ENCODE peak calls at places on chromosomes 1 and 21, in six cellular contexts. Q is NB4, D is endothelial cell of umbilical vein, O is breast epithelium, E is body of pancreas, V is H1. U is an unnamed sample.

GRCh38 chr1:184867866-184868585 is 106.3 kb downstream of the NIBAN1 start:
- DNase-seq in D (no peak), E (no peak), Q (peak; percentile 78), V (no peak), O (no peak), U (no peak)

GRCh38 chr1:41496080-41497055 is 11.9 kb upstream of the EDN2 start:
- DNase-seq in V (peak; percentile 88), E (peak; percentile 87), D (peak; percentile 60), Q (peak; percentile 84), O (peak; percentile 92), U (peak; percentile 82)

GRCh38 chr1:108064255-108064654 is 99.3 kb upstream of the VAV3 start:
- DNase-seq in D (no peak), E (no peak), V (no peak), O (no peak), Q (no peak), U (no peak)

GRCh38 chr21:38380391-38381137 is 117.7 kb downstream of the ERG start:
- DNase-seq in Q (peak; percentile 54), E (no peak), V (no peak), O (no peak), D (peak; percentile 48), U (no peak)

GRCh38 chr1:230262867-230263572 is 163.1 kb downstream of the PGBD5 start:
- DNase-seq in D (no peak), E (no peak), O (no peak), Q (no peak), V (no peak), U (no peak)

GRCh38 chr1:99537886-99538617 is 107.9 kb upstream of the PALMD start:
- DNase-seq in E (no peak), D (no peak), O (no peak), V (no peak), Q (peak; percentile 6), U (no peak)

GRCh38 chr1:60989745-60990718 is 92.3 kb upstream of the NFIA start:
- DNase-seq in E (peak; percentile 32), Q (no peak), D (peak; percentile 97), V (no peak), O (no peak), U (peak; percentile 20)

GRCh38 chr1:225454733-225455132 is 26.9 kb upstream of the LBR start:
- DNase-seq in V (no peak), E (peak; percentile 15), Q (peak; percentile 64), D (peak; percentile 75), O (no peak), U (peak; percentile 77)

GRCh38 chr1:76835203-76835602 is 32.1 kb upstream of the ST6GALNAC5 start:
- DNase-seq in D (no peak), E (no peak), V (no peak), Q (no peak), O (no peak), U (no peak)

GRCh38 chr1:15444476-15445389 is 6.5 kb downstream of the CTRC start:
- DNase-seq in D (no peak), V (no peak), Q (no peak), E (peak; percentile 76), O (no peak), U (no peak)

GRCh38 chr1:226073184-226073950 is 10.9 kb downstream of the H3-3A start:
- DNase-seq in E (no peak), Q (no peak), V (no peak), O (no peak), D (no peak), U (no peak)

GRCh38 chr1:246677842-246678241 is 46.4 kb upstream of the SCCPDH start:
- DNase-seq in D (no peak), O (no peak), V (no peak), Q (no peak), E (no peak), U (no peak)

GRCh38 chr1:157539568-157539967 is 12.7 kb downstream of the FCRL5 start:
- DNase-seq in O (no peak), Q (no peak), E (no peak), D (no peak), V (no peak), U (no peak)

GRCh38 chr21:42208801-42209490 is 10.0 kb upstream of the ABCG1 start:
- DNase-seq in D (no peak), O (no peak), E (no peak), V (no peak), Q (no peak), U (no peak)

GRCh38 chr1:8239039-8239305 is 78.9 kb upstream of the SLC45A1 start:
- DNase-seq in O (peak; percentile 85), V (no peak), E (peak; percentile 60), Q (no peak), D (peak; percentile 33), U (no peak)

GRCh38 chr1:224689354-224689753 is 73.2 kb downstream of the CNIH3 start:
- DNase-seq in Q (no peak), D (no peak), V (no peak), O (no peak), E (no peak), U (no peak)

GRCh38 chr1:246068619-246069509 is 438.2 kb downstream of the SMYD3 start:
- DNase-seq in Q (no peak), V (no peak), E (no peak), D (no peak), O (no peak), U (no peak)

GRCh38 chr1:163361123-163361934 is 39.6 kb downstream of the NUF2 start:
- DNase-seq in V (no peak), O (no peak), Q (peak; percentile 11), D (no peak), E (no peak), U (no peak)

GRCh38 chr1:93237021-93237420 is 56.5 kb downstream of the CCDC18 start:
- DNase-seq in D (no peak), O (no peak), E (no peak), Q (no peak), V (no peak), U (no peak)

GRCh38 chr1:29445330-29445729 is 209.0 kb downstream of the PTPRU start:
- DNase-seq in E (no peak), V (no peak), Q (no peak), O (no peak), D (no peak), U (no peak)

GRCh38 chr1:47782414-47783165 is 214.6 kb downstream of the TRABD2B start:
- DNase-seq in O (no peak), D (no peak), E (no peak), V (no peak), Q (no peak), U (no peak)

GRCh38 chr1:248807067-248807737 is 18.5 kb downstream of the SH3BP5L start:
- DNase-seq in V (peak; percentile 76), O (no peak), E (peak; percentile 65), Q (peak; percentile 84), D (peak; percentile 26), U (no peak)

GRCh38 chr1:163922743-163923186 is 601.0 kb downstream of the NUF2 start:
- DNase-seq in O (no peak), V (no peak), Q (peak; percentile 81), E (no peak), D (no peak), U (no peak)

GRCh38 chr1:77218477-77219165 is 609 bp downstream of the PIGK start:
- DNase-seq in E (no peak), Q (no peak), V (no peak), D (no peak), O (no peak), U (no peak)

GRCh38 chr1:160416369-160416768 is 16.0 kb downstream of the VANGL2 start:
- DNase-seq in Q (peak; percentile 39), V (no peak), D (peak; percentile 31), E (peak; percentile 22), O (no peak), U (peak; percentile 61)

GRCh38 chr1:159909381-159909780 is 9.4 kb upstream of the CFAP45 start:
- DNase-seq in Q (peak; percentile 36), D (peak; percentile 16), O (no peak), V (no peak), E (no peak), U (no peak)

GRCh38 chr1:240234477-240235225 is 143.0 kb downstream of the FMN2 start:
- DNase-seq in V (no peak), Q (no peak), D (no peak), O (no peak), E (no peak), U (no peak)

DNA sequence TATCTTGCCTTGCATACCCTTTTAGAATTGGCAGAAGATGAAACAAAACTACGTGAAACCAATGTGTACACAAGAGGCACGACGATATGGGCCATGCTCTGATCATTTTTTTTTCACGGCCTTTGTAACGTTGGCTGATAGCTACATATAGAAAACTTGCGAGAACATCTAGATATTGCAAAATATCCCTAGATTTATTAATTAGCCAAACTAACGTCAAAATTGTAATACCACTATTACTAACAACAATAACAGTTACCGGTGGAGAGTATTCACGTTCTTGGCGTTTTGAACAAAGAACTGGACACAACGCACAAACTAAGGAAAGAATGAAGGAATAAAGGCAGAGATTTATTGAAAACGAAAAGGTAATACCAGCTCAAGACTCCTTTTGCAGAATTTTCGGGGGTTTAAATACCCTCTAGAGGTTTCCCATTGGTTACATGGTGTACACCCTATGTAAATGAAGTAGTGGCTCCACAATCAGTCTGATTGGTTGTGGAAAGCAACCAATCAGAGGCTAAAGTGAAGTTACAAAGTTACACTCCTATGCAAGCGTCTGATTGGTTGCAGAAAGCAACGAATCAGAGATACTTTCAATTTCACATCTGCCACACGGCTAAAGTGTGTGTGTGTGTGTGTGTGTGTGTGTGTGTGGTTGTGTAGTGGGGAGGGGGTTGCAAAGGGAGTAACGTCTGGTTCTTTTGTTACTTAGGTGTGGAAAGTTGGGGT is 945 bp upstream of the GTF2B start:
- DNase-seq in D (peak; percentile 53), O (no peak), E (peak; percentile 59), V (no peak), Q (peak; percentile 89), U (no peak)
- TF ChIP-seq POLR2A in D (no peak), O (no peak), E (no peak), V (no peak), Q (no peak), U (no peak)

GRCh38 chr1:5338466-5338865 is 653.8 kb downstream of the NPHP4 start:
- DNase-seq in O (no peak), Q (no peak), E (no peak), D (no peak), V (no peak), U (no peak)
- TF ChIP-seq POLR2A in O (no peak), Q (no peak), E (no peak), D (no peak), V (no peak), U (no peak)

GRCh38 chr1:182211364-182211763 is 149.9 kb upstream of the ZNF648 start:
- DNase-seq in D (no peak), Q (no peak), E (no peak), V (no peak), O (no peak), U (no peak)
- TF ChIP-seq POLR2A in D (no peak), Q (no peak), E (no peak), V (no peak), O (no peak), U (no peak)

GRCh38 chr1:32427264-32427963 is 33.2 kb upstream of the BSDC1 start:
- DNase-seq in E (no peak), V (no peak), O (no peak), Q (no peak), D (no peak), U (no peak)
- TF ChIP-seq POLR2A in E (no peak), V (no peak), O (no peak), Q (no peak), D (no peak), U (no peak)

GRCh38 chr1:203308205-203309114 is 3.1 kb downstream of the BTG2 start:
- DNase-seq in Q (no peak), D (no peak), E (peak; percentile 64), V (no peak), O (no peak), U (no peak)
- TF ChIP-seq POLR2A in Q (no peak), D (no peak), E (peak; percentile 14), V (no peak), O (no peak), U (no peak)

U was measured in H54.